ENCODE peak calls at places on chromosomes 16 and 17, in four cellular contexts. G is psoas muscle, F is fibroblast of lung, A is pancreas. E is an unnamed sample. For H3K4me1, the result is how much of the 10 kb centered on the place peaks cover.

GRCh38 chr16:22098538-22099255 is 6.4 kb downstream of the VWA3A start:
- DNase-seq in G (no peak), F (peak), A (no peak), E (no peak)

GRCh38 chr16:3065069-3065741 is at the start of gene IL32:
- DNase-seq in G (no peak), F (peak), A (peak), E (peak)

GRCh38 chr16:69309316-69309715 is 1.8 kb upstream of the VPS4A start:
- DNase-seq in G (no peak), F (no peak), A (no peak), E (no peak)

GRCh38 chr16:30478766-30479478 is 6.4 kb downstream of the ITGAL start:
- DNase-seq in G (no peak), F (no peak), A (no peak), E (no peak)

GRCh38 chr17:63490321-63490720 is 13.5 kb downstream of the ACE start:
- DNase-seq in G (no peak), F (no peak), A (no peak), E (no peak)

GRCh38 chr17:60941028-60941427 is 263.4 kb downstream of the BCAS3 start:
- DNase-seq in G (no peak), F (peak), A (peak), E (peak)

GRCh38 chr16:56258508-56259424 is 67.5 kb downstream of the GNAO1 start:
- DNase-seq in G (no peak), F (no peak), A (no peak), E (no peak)

GRCh38 chr16:57115504-57116182 is 23.3 kb downstream of the CPNE2 start:
- DNase-seq in G (peak), F (peak), A (no peak), E (peak)

GRCh38 chr17:37726248-37726647 is 18.6 kb downstream of the HNF1B start:
- DNase-seq in G (no peak), F (no peak), A (no peak), E (no peak)

GRCh38 chr17:37017355-37017754 is 68.6 kb downstream of the AATF start:
- DNase-seq in G (no peak), F (no peak), A (no peak), E (no peak)

GRCh38 chr16:57591086-57591869 is 37.2 kb upstream of the ADGRG1 start:
- DNase-seq in G (peak), F (peak), A (peak), E (peak)

GRCh38 chr17:53150101-53150698 is 672.5 kb upstream of the KIF2B start:
- DNase-seq in G (no peak), F (peak), A (no peak), E (no peak)

GRCh38 chr16:3051009-3051408 is 4.6 kb downstream of the MMP25 start:
- DNase-seq in G (no peak), F (no peak), A (no peak), E (no peak)

GRCh38 chr17:40364121-40364861 is at the start of gene GJD3:
- DNase-seq in G (no peak), F (peak), A (no peak), E (no peak)

GRCh38 chr17:9266769-9267168 is 245.5 kb downstream of the NTN1 start:
- DNase-seq in G (no peak), F (no peak), A (no peak), E (no peak)

GRCh38 chr16:15581127-15581815 is 61.7 kb downstream of the MARF1 start:
- DNase-seq in G (no peak), F (no peak), A (no peak), E (no peak)

GRCh38 chr17:45394913-45395568 is 37.6 kb downstream of the ARHGAP27 start:
- DNase-seq in G (peak), F (peak), A (peak), E (peak)

GRCh38 chr17:1644493-1645206 is 882 bp downstream of the SCARF1 start:
- DNase-seq in G (no peak), F (no peak), A (peak), E (no peak)

GRCh38 chr17:66625321-66625767 is 209.6 kb upstream of the CACNG5 start:
- DNase-seq in G (no peak), F (peak), A (no peak), E (no peak)

GRCh38 chr17:63433746-63434591 is 12.1 kb downstream of the CYB561 start:
- DNase-seq in G (peak), F (peak), A (peak), E (peak)

GRCh38 chr17:67030641-67031040 is 13.7 kb upstream of the CACNG1 start:
- DNase-seq in G (peak), F (no peak), A (no peak), E (no peak)

GRCh38 chr17:38912221-38912813 is 13.1 kb upstream of the LASP1NB start:
- DNase-seq in G (peak), F (peak), A (peak), E (peak)

GRCh38 chr17:67082110-67082509 is 37.8 kb downstream of the CACNG1 start:
- DNase-seq in G (no peak), F (no peak), A (no peak), E (no peak)

GRCh38 chr17:76585649-76586593 is at the start of gene ST6GALNAC2:
- DNase-seq in G (peak), F (peak), A (peak), E (peak)

GRCh38 chr16:621526-622105 is 9.2 kb upstream of the WFIKKN1 start:
- DNase-seq in G (no peak), F (no peak), A (no peak), E (no peak)

GRCh38 chr16:67158637-67159600 is 790 bp downstream of the TRADD start:
- DNase-seq in G (peak), F (no peak), A (peak), E (peak)

GRCh38 chr16:88652763-88653065 is 1.9 kb upstream of the CYBA start:
- DNase-seq in G (no peak), F (no peak), A (no peak), E (no peak)
- H3K27ac ChIP-seq in G (no peak), F (no peak), A (no peak), E (no peak)

GRCh38 chr17:17794382-17794781 is 42.4 kb downstream of the SREBF1 start:
- DNase-seq in G (no peak), F (no peak), A (no peak), E (no peak)

GRCh38 chr17:17795296-17795695 is 41.5 kb downstream of the SREBF1 start:
- DNase-seq in G (no peak), F (no peak), A (no peak), E (no peak)

GRCh38 chr17:17792143-17792550 is 44.6 kb downstream of the SREBF1 start:
- DNase-seq in G (no peak), F (no peak), A (no peak), E (no peak)

GRCh38 chr17:17792551-17793377 is 44.0 kb downstream of the SREBF1 start:
- DNase-seq in G (no peak), F (peak), A (no peak), E (no peak)

GRCh38 chr17:17793378-17794214 is 43.2 kb downstream of the SREBF1 start:
- DNase-seq in G (no peak), F (no peak), A (no peak), E (peak)
- H3K4me1 ChIP-seq in G (under half), F (under half), A (under half), E (half or more)

GRCh38 chr17:41499714-41500113 is 5.7 kb downstream of the KRT13 start:
- DNase-seq in G (no peak), F (no peak), A (no peak), E (no peak)
- TF ChIP-seq CTCF in G (no peak), F (no peak), A (no peak), E (no peak)

GRCh38 chr17:81057079-81057730 is 22.3 kb downstream of the BAIAP2 start:
- DNase-seq in G (peak), F (peak), A (no peak), E (peak)
- H3K27ac ChIP-seq in G (peak), F (no peak), A (no peak), E (peak)

DNA sequence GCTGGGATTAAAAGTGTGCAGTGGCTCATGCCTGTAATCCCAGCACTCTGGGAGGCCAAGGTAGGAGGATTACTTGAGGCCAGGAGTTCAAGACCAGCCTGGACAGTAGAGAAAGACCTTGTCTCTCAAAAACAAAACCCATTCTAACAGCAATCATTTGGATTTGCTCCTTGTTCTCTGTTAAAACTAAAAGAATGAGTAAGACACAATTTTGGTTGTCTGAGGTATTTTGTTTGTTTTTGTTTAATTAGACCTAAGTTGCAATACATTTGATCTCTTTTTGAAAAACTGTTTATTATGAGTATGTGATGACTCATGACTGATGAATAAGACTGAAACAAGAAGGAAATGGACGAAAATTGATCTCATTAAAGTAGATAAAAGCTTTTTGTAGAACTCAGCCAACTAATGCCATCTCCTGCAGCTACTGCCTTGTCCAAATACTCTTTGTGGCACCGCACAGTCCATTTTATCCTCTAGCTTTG is 29.0 kb downstream of the GLG1 start:
- DNase-seq in G (no peak), F (peak), A (no peak), E (no peak)
- H3K4me1 ChIP-seq in G (half or more), F (under half), A (under half), E (half or more)

GRCh38 chr17:5281814-5282638 is at the start of gene RABEP1:
- DNase-seq in G (peak), F (peak), A (peak), E (peak)
- TF ChIP-seq CTCF in G (peak), F (no peak), A (no peak), E (peak)

GRCh38 chr17:17857496-17857895 is 20.7 kb upstream of the SREBF1 start:
- DNase-seq in G (no peak), F (no peak), A (no peak), E (no peak)
- H3K27ac ChIP-seq in G (no peak), F (no peak), A (no peak), E (no peak)

GRCh38 chr17:82627405-82627804 is 20.8 kb downstream of the WDR45B start:
- DNase-seq in G (no peak), F (no peak), A (no peak), E (no peak)
- H3K4me1 ChIP-seq in G (under half), F (under half), A (under half), E (under half)

DNA sequence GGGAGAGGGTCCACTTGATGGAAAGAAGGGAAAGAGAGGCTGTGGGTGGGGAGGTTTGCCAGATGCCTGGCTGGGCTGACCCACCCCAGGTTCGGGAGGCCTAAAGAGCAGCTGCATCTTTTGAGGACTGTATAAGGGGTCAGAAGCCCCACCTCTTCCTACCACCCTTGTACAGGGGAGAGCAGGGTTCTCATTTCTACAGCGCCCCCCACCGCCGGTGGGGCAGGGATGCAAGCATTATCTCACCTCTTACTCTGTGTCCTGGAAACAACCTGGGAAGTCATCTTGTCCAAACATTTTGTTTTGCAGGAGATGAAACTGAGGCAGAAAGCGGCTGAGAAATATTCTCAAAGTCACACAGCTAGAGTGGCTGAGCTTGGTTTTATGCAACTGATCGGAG is 22.5 kb upstream of the CCDC182 start:
- DNase-seq in G (no peak), F (no peak), A (no peak), E (no peak)
- TF ChIP-seq CTCF in G (no peak), F (no peak), A (no peak), E (no peak)

GRCh38 chr16:27516360-27516759 is 33.4 kb downstream of the GTF3C1 start:
- DNase-seq in G (no peak), F (no peak), A (no peak), E (no peak)
- H3K27ac ChIP-seq in G (peak), F (no peak), A (peak), E (peak)

E was measured in left ventricle myocardium inferior.